ENCODE peak calls at places on chromosomes 3 and 15, in nine cellular contexts. F, W, C, G, M, T, L, K and R are unnamed samples. For H3K9me3 and H3K4me1, the result is how much of the 10 kb centered on the place peaks cover.

GRCh38 chr15:88702983-88703382 is 64.2 kb downstream of the ISG20 start:
- DNase-seq in T (no peak), F (no peak), M (no peak), K (no peak), L (no peak), C (no peak), G (no peak), W (no peak), R (no peak)

GRCh38 chr3:66403268-66403990 is 97.4 kb downstream of the LRIG1 start:
- DNase-seq in L (no peak), W (peak), G (no peak), T (no peak), K (no peak), F (no peak), M (no peak), C (no peak), R (no peak)

GRCh38 chr3:100042144-100042543 is 72.2 kb downstream of the FILIP1L start:
- DNase-seq in C (no peak), K (no peak), M (no peak), L (no peak), T (no peak), W (no peak), G (no peak), F (no peak), R (no peak)

GRCh38 chr15:39247574-39247973 is 333.3 kb upstream of the THBS1 start:
- DNase-seq in F (no peak), W (no peak), M (no peak), G (no peak), C (no peak), L (no peak), T (no peak), K (no peak), R (no peak)

GRCh38 chr3:156216852-156217251 is 96.5 kb downstream of the KCNAB1 start:
- DNase-seq in W (no peak), F (no peak), C (no peak), T (no peak), L (no peak), K (no peak), M (no peak), G (no peak), R (no peak)

GRCh38 chr15:62241135-62241770 is 76.2 kb upstream of the C2CD4B start:
- DNase-seq in L (no peak), T (peak), M (no peak), K (no peak), G (peak), W (no peak), C (no peak), F (peak), R (no peak)

GRCh38 chr3:157445897-157446296 is 9.2 kb downstream of the PTX3 start:
- DNase-seq in W (no peak), K (no peak), L (no peak), T (no peak), M (no peak), C (no peak), G (no peak), F (no peak), R (no peak)

GRCh38 chr3:133169669-133170068 is 131.5 kb downstream of the TMEM108 start:
- DNase-seq in C (no peak), M (no peak), F (no peak), T (no peak), W (no peak), K (no peak), G (no peak), L (no peak), R (no peak)

GRCh38 chr15:94056314-94056713 is 175.0 kb upstream of the MCTP2 start:
- DNase-seq in G (no peak), M (no peak), C (no peak), W (no peak), K (no peak), T (no peak), L (no peak), F (no peak), R (no peak)

GRCh38 chr3:7793786-7794185 is 707.8 kb upstream of the LMCD1 start:
- DNase-seq in K (no peak), L (no peak), M (no peak), F (no peak), G (no peak), C (no peak), T (no peak), W (no peak), R (no peak)

GRCh38 chr3:181417748-181418147 is 294.0 kb upstream of the SOX2 start:
- DNase-seq in G (no peak), W (no peak), T (no peak), C (no peak), F (no peak), L (no peak), K (no peak), M (no peak), R (no peak)

GRCh38 chr15:42264790-42265189 is 8.2 kb upstream of the GANC start:
- DNase-seq in G (no peak), T (no peak), M (no peak), W (no peak), C (no peak), K (no peak), L (no peak), F (no peak), R (no peak)

GRCh38 chr3:113804701-113805100 is 33.9 kb upstream of the GRAMD1C start:
- DNase-seq in L (no peak), M (no peak), W (no peak), T (no peak), F (no peak), G (no peak), C (no peak), K (no peak), R (no peak)

GRCh38 chr15:85570331-85570730 is 189.9 kb downstream of the AKAP13 start:
- DNase-seq in L (no peak), K (no peak), W (no peak), T (no peak), F (no peak), G (no peak), C (no peak), M (no peak), R (no peak)
- H3K9me3 ChIP-seq in L (under half), K (under half), W (under half), T (under half), F (under half), G (under half), C (under half), M (under half), R (under half)

GRCh38 chr3:195076981-195077610 is 193.9 kb downstream of the XXYLT1 start:
- DNase-seq in W (peak), C (no peak), G (no peak), M (peak), L (no peak), T (no peak), K (peak), F (no peak), R (peak)
- H3K4me1 ChIP-seq in W (under half), C (under half), G (under half), M (under half), L (under half), T (under half), K (under half), F (under half), R (under half)

GRCh38 chr3:36942632-36943248 is 2.1 kb downstream of the TRANK1 start:
- DNase-seq in M (no peak), W (no peak), C (no peak), L (no peak), T (no peak), K (no peak), F (no peak), G (no peak), R (no peak)

GRCh38 chr3:36944641-36945270 is at the start of gene TRANK1:
- DNase-seq in C (peak), M (peak), W (peak), G (peak), T (peak), K (peak), F (peak), L (peak), R (peak)

GRCh38 chr3:36945326-36945980 is 599 bp upstream of the TRANK1 start:
- DNase-seq in T (no peak), L (no peak), F (no peak), W (no peak), C (no peak), G (no peak), M (no peak), K (no peak), R (no peak)

GRCh38 chr3:36944012-36944640 is 728 bp downstream of the TRANK1 start:
- DNase-seq in T (peak), K (peak), C (peak), F (peak), G (peak), W (peak), M (peak), L (peak), R (peak)

DNA sequence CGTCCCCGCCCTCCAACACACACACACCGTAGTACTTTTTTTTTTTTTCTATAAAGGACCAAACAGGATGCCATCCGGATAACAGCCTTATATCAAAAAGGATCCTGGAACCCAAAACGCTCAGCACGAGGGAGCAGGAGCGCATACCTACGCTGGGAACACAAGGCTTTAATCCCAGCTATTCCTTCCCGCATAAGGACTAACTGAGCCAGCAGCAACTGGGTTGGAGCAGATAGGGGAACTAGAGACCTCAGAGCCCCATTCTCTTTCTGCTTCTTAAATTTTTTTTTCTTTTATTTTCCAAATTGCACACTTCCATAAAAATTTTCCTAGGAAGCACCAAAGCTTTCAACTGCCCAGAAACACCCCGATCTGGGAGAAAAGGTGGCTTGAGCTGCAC is 1.3 kb downstream of the TRANK1 start:
- DNase-seq in T (no peak), W (no peak), K (no peak), L (no peak), G (no peak), F (no peak), M (no peak), C (no peak), R (no peak)
- H3K27ac ChIP-seq in T (peak), W (no peak), K (peak), L (peak), G (peak), F (no peak), M (no peak), C (peak), R (peak)

GRCh38 chr3:26536955-26537354 is 85.6 kb upstream of the LRRC3B start:
- DNase-seq in K (no peak), G (no peak), F (no peak), M (no peak), T (no peak), W (no peak), L (no peak), C (no peak), R (no peak)
- H3K9me3 ChIP-seq in K (under half), G (under half), F (under half), M (under half), T (under half), W (under half), L (under half), C (under half), R (under half)

GRCh38 chr3:63264716-63265115 is 13.4 kb upstream of the SYNPR start:
- DNase-seq in M (no peak), G (no peak), W (no peak), K (no peak), F (no peak), T (no peak), L (no peak), C (no peak), R (no peak)
- H3K4me1 ChIP-seq in M (under half), G (under half), W (under half), K (under half), F (under half), T (under half), L (under half), C (under half), R (under half)

GRCh38 chr15:78979456-78980320 is 34.8 kb upstream of the CTSH start:
- DNase-seq in W (no peak), F (peak), G (peak), L (peak), M (no peak), K (no peak), T (peak), C (peak), R (no peak)

GRCh38 chr15:78977091-78977571 is 32.3 kb upstream of the CTSH start:
- DNase-seq in G (no peak), T (no peak), L (no peak), M (no peak), F (no peak), W (no peak), C (no peak), K (no peak), R (no peak)

GRCh38 chr15:78976691-78977090 is 31.8 kb upstream of the CTSH start:
- DNase-seq in M (no peak), L (no peak), G (no peak), F (no peak), K (no peak), W (no peak), T (no peak), C (no peak), R (no peak)

GRCh38 chr15:78977591-78978347 is 32.9 kb upstream of the CTSH start:
- DNase-seq in W (no peak), F (no peak), G (no peak), C (no peak), K (no peak), M (no peak), L (no peak), T (no peak), R (no peak)

GRCh38 chr15:78978601-78979179 is 33.8 kb upstream of the CTSH start:
- DNase-seq in K (no peak), G (no peak), W (no peak), T (no peak), L (no peak), M (no peak), F (no peak), C (no peak), R (no peak)
- H3K27ac ChIP-seq in K (no peak), G (no peak), W (no peak), T (no peak), L (no peak), M (no peak), F (no peak), C (no peak), R (no peak)